ENCODE peak calls at places on chromosomes 13 and 19, in seven cellular contexts. A is left ventricle myocardium inferior; N is CD4-positive, alpha-beta T cell; L is mesothelial cell of epicardium; P is AG09319; R is BE2C; S is B cell. W is an unnamed sample.

GRCh38 chr19:29622191-29623070 is 16.3 kb downstream of the POP4 start:
- DNase-seq in A (no peak), N (peak; percentile 11), L (no peak), P (no peak), R (no peak), S (no peak), W (no peak)

GRCh38 chr19:33221641-33222040 is 4.0 kb downstream of the SLC7A10 start:
- DNase-seq in A (no peak), N (no peak), L (no peak), P (no peak), R (no peak), S (no peak), W (no peak)

GRCh38 chr13:65868106-65868505 is 1362.0 kb downstream of the PCDH9 start:
- DNase-seq in A (no peak), N (no peak), L (no peak), P (no peak), R (no peak), S (no peak), W (no peak)

GRCh38 chr13:105428816-105429215 is 1106.6 kb downstream of the EFNB2 start:
- DNase-seq in A (no peak), N (no peak), L (no peak), P (no peak), R (no peak), S (no peak), W (no peak)

GRCh38 chr19:54420383-54421168 is 5.3 kb downstream of the TTYH1 start:
- DNase-seq in A (peak; percentile 55), N (no peak), L (no peak), P (no peak), R (no peak), S (no peak), W (peak; percentile 36)

GRCh38 chr13:101211261-101211660 is 205.0 kb downstream of the NALCN start:
- DNase-seq in A (no peak), N (no peak), L (no peak), P (no peak), R (no peak), S (no peak), W (no peak)

GRCh38 chr13:41356788-41357187 is 45.7 kb downstream of the NAA16 start:
- DNase-seq in A (no peak), N (peak; percentile 18), L (no peak), P (no peak), R (no peak), S (no peak), W (no peak)

GRCh38 chr13:36366023-36366422 is 19.8 kb upstream of the SPART start:
- DNase-seq in A (no peak), N (no peak), L (no peak), P (no peak), R (no peak), S (no peak), W (no peak)

GRCh38 chr13:49858183-49858856 is 65.8 kb upstream of the KPNA3 start:
- DNase-seq in A (no peak), N (no peak), L (no peak), P (peak; percentile 66), R (no peak), S (no peak), W (no peak)

GRCh38 chr13:26425439-26426358 is 131.8 kb upstream of the WASF3 start:
- DNase-seq in A (no peak), N (no peak), L (no peak), P (no peak), R (no peak), S (no peak), W (no peak)

GRCh38 chr13:94617389-94618000 is 15.8 kb downstream of the GPR180 start:
- DNase-seq in A (no peak), N (no peak), L (no peak), P (no peak), R (peak; percentile 29), S (no peak), W (peak; percentile 21)

GRCh38 chr19:11570039-11570462 is 7.4 kb downstream of the ACP5 start:
- DNase-seq in A (no peak), N (no peak), L (no peak), P (no peak), R (no peak), S (no peak), W (peak; percentile 48)

GRCh38 chr19:19602136-19602712 is 16.3 kb downstream of the PBX4 start:
- DNase-seq in A (no peak), N (peak; percentile 50), L (no peak), P (no peak), R (no peak), S (no peak), W (no peak)

GRCh38 chr13:50707533-50708096 is 135.9 kb downstream of the DLEU7 start:
- DNase-seq in A (no peak), N (no peak), L (no peak), P (no peak), R (peak; percentile 32), S (no peak), W (no peak)

GRCh38 chr13:89951341-89951740 is 1396.1 kb upstream of the MIR17HG start:
- DNase-seq in A (no peak), N (no peak), L (no peak), P (no peak), R (peak; percentile 43), S (no peak), W (no peak)

GRCh38 chr13:111031531-111031961 is 83.6 kb upstream of the ARHGEF7 start:
- DNase-seq in A (no peak), N (no peak), L (no peak), P (peak; percentile 60), R (no peak), S (no peak), W (no peak)

GRCh38 chr13:87122551-87122950 is 548.6 kb upstream of the SLITRK5 start:
- DNase-seq in A (no peak), N (no peak), L (no peak), P (no peak), R (no peak), S (no peak), W (no peak)

GRCh38 chr19:2666344-2666994 is 36.0 kb downstream of the GNG7 start:
- DNase-seq in A (no peak), N (no peak), L (no peak), P (no peak), R (no peak), S (no peak), W (no peak)

GRCh38 chr19:2661615-2662014 is 40.9 kb downstream of the GNG7 start:
- DNase-seq in A (no peak), N (no peak), L (no peak), P (no peak), R (peak; percentile 41), S (no peak), W (no peak)

GRCh38 chr19:2665103-2665502 is 37.4 kb downstream of the GNG7 start:
- DNase-seq in A (peak; percentile 46), N (no peak), L (no peak), P (no peak), R (no peak), S (no peak), W (no peak)

GRCh38 chr19:2659856-2660432 is 42.5 kb downstream of the GNG7 start:
- DNase-seq in A (no peak), N (no peak), L (no peak), P (no peak), R (no peak), S (no peak), W (no peak)

DNA sequence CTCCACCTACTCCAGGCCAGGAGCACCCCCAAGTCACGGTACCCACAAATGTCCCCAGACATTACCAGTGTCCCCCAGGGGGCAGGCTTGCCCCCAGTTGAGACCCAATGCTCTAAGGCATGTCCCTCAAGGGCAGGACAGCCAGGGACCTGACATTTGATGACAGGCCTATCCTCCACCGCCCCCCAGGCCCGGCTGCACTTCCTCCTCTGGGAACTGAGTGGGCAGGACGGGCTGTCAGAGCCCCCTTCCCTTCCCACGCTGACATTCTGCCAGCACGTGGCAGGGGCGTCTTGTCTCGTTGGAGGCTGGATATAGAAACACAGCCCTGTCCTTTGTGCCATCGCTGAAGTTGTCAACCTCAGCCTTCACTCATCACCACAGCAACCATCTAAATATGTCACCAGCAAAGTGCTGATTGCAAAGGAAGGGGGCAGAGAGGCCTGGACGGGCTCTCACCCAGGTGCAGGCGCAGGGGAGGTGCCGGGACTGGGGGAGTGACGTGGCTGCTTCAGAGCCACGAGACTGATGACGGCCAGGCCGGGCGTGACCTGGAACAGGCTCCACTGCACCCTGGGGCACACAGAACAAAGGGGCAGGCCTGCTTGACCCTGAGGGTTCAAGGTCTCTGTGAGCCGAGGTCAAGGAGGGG is 38.4 kb downstream of the GNG7 start:
- DNase-seq in A (peak; percentile 84), N (no peak), L (no peak), P (no peak), R (no peak), S (peak; percentile 93), W (peak; percentile 82)
- TF ChIP-seq CTCF in A (peak; percentile 55), N (no peak), L (no peak), P (no peak), R (no peak), S (peak; percentile 75), W (peak; percentile 39)

GRCh38 chr19:42290523-42291436 is 11.2 kb upstream of the PRR19 start:
- DNase-seq in A (no peak), N (peak; percentile 60), L (no peak), P (no peak), R (peak; percentile 91), S (peak; percentile 76), W (peak; percentile 60)
- TF ChIP-seq CTCF in A (peak; percentile 49), N (peak; percentile 56), L (peak; percentile 76), P (peak; percentile 39), R (peak; percentile 93), S (peak; percentile 80), W (peak; percentile 42)

DNA sequence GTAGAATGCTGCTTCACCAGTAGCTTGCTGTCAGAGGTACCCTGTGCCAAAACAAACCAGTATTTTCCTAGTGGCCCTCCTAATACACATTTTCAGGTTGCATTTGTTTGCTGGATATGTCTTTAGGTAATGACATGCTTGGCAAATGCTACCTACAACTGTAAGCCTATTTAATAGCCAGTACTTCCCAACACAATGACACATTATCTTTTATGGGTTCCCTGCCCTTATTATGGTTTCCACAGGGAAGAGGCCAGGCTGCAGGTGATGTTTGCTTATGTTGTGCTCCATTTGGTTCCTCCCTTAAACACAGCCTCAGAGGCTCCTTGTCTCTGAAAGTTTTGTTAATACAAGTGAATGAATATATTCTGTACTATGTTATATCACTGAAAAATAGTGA is 24.7 kb downstream of the FRY start:
- DNase-seq in A (no peak), N (no peak), L (no peak), P (no peak), R (no peak), S (no peak), W (no peak)
- TF ChIP-seq CTCF in A (no peak), N (no peak), L (no peak), P (no peak), R (no peak), S (no peak), W (no peak)

GRCh38 chr19:2743099-2743498 is 3.3 kb upstream of the SLC39A3 start:
- DNase-seq in A (no peak), N (no peak), L (no peak), P (no peak), R (no peak), S (no peak), W (no peak)

GRCh38 chr19:2740314-2740656 is 468 bp upstream of the SLC39A3 start:
- DNase-seq in A (no peak), N (no peak), L (no peak), P (no peak), R (no peak), S (no peak), W (no peak)

GRCh38 chr19:2736550-2737190 is 3.1 kb downstream of the SLC39A3 start:
- DNase-seq in A (no peak), N (no peak), L (no peak), P (no peak), R (no peak), S (no peak), W (no peak)

GRCh38 chr19:2744113-2744512 is 4.3 kb upstream of the SLC39A3 start:
- DNase-seq in A (no peak), N (no peak), L (no peak), P (no peak), R (no peak), S (no peak), W (no peak)

GRCh38 chr19:2739602-2740313 is at the start of gene SLC39A3:
- DNase-seq in A (peak; percentile 97), N (peak; percentile 100), L (peak; percentile 100), P (peak; percentile 98), R (peak; percentile 99), S (peak; percentile 99), W (peak; percentile 100)
- TF ChIP-seq CTCF in A (peak; percentile 49), N (no peak), L (no peak), P (peak; percentile 13), R (no peak), S (no peak), W (no peak)